ENCODE peak calls at places on chromosomes 11 and 22, in nine cellular contexts. F is left ventricle myocardium inferior; V is activated B cell treated with CpG ODN at 0.5 μM for 24 hours; Q is heart right ventricle; W is neural progenitor cell; D is CD4-positive, alpha-beta T cell; Y is right atrium auricular region; B is lung; J is cardiac fibroblast. S is an unnamed sample.

GRCh38 chr11:37115963-37116362 is 517.9 kb upstream of the RAG2 start:
- DNase-seq in Q (no peak), W (no peak), V (no peak), J (no peak), D (no peak), F (no peak), Y (no peak), B (no peak), S (no peak)

GRCh38 chr11:119134389-119134978 is 13.1 kb downstream of the HINFP start:
- DNase-seq in J (no peak), V (no peak), W (peak), D (no peak), F (no peak), B (no peak), Q (no peak), Y (no peak), S (no peak)

GRCh38 chr11:130179396-130180306 is 20.1 kb downstream of the ST14 start:
- DNase-seq in F (no peak), W (no peak), D (no peak), Y (no peak), B (peak), J (no peak), V (no peak), Q (peak), S (no peak)

GRCh38 chr11:61118406-61118805 is 16.1 kb downstream of the CD5 start:
- DNase-seq in W (no peak), V (no peak), Q (no peak), J (no peak), Y (no peak), D (no peak), B (no peak), F (no peak), S (no peak)

GRCh38 chr11:124935548-124936514 is at the start of gene HEPACAM:
- DNase-seq in D (no peak), J (no peak), F (no peak), Q (no peak), B (no peak), Y (no peak), W (no peak), V (no peak), S (no peak)

GRCh38 chr22:31489632-31490495 is at the start of gene EIF4ENIF1:
- DNase-seq in D (peak), Y (peak), F (peak), Q (peak), B (peak), V (peak), J (peak), W (peak), S (peak)

GRCh38 chr11:67252831-67253239 is 13.4 kb upstream of the GRK2 start:
- DNase-seq in Y (no peak), F (no peak), D (no peak), Q (peak), V (no peak), J (peak), W (peak), B (no peak), S (no peak)

GRCh38 chr11:75450826-75451783 is 18.1 kb upstream of the KLHL35 start:
- DNase-seq in Q (no peak), W (peak), J (no peak), D (no peak), Y (no peak), F (no peak), B (no peak), V (no peak), S (no peak)

GRCh38 chr22:31347251-31348008 is 1.3 kb upstream of the PATZ1 start:
- DNase-seq in J (peak), Q (peak), B (peak), F (peak), D (peak), V (peak), W (peak), Y (no peak), S (peak)

GRCh38 chr11:84316866-84317560 is 1030.8 kb upstream of the CCDC90B start:
- DNase-seq in J (peak), W (peak), F (no peak), V (no peak), D (no peak), B (no peak), Q (no peak), Y (no peak), S (no peak)

GRCh38 chr11:107563702-107564101 is 1.8 kb downstream of the ALKBH8 start:
- DNase-seq in F (no peak), Y (no peak), B (no peak), V (no peak), W (peak), D (no peak), Q (peak), J (peak), S (no peak)

GRCh38 chr22:40729284-40729683 is 50.0 kb downstream of the MCHR1 start:
- DNase-seq in Y (no peak), V (no peak), J (no peak), F (no peak), Q (no peak), D (no peak), W (no peak), B (no peak), S (no peak)

GRCh38 chr11:69480547-69481392 is 693 bp upstream of the LINC01488 start:
- DNase-seq in B (no peak), Y (no peak), W (no peak), V (no peak), J (peak), F (peak), D (no peak), Q (peak), S (no peak)

GRCh38 chr11:134040386-134041297 is 28.2 kb upstream of the JAM3 start:
- DNase-seq in W (no peak), J (peak), Y (no peak), V (no peak), Q (no peak), D (no peak), F (no peak), B (no peak), S (no peak)

GRCh38 chr11:44312876-44313275 is 2.9 kb upstream of the ALX4 start:
- DNase-seq in D (no peak), V (no peak), F (no peak), Y (no peak), W (no peak), J (no peak), Q (no peak), B (no peak), S (no peak)

GRCh38 chr11:132632641-132633124 is 899.6 kb downstream of the OPCML start:
- DNase-seq in Y (no peak), B (no peak), W (no peak), Q (peak), J (peak), F (no peak), D (no peak), V (no peak), S (no peak)

GRCh38 chr11:107018274-107018901 is at the start of gene GUCY1A2:
- DNase-seq in J (peak), D (no peak), Q (peak), W (peak), V (no peak), F (peak), Y (no peak), B (no peak), S (no peak)

GRCh38 chr11:15671216-15671615 is 556.5 kb downstream of the INSC start:
- DNase-seq in B (peak), D (no peak), Q (no peak), V (no peak), W (no peak), J (no peak), F (no peak), Y (no peak), S (peak)

GRCh38 chr11:109641549-109641948 is 219.6 kb downstream of the C11orf87 start:
- DNase-seq in J (peak), V (no peak), Y (no peak), D (no peak), Q (peak), B (no peak), W (peak), F (no peak), S (no peak)

GRCh38 chr22:30183861-30184278 is 62.7 kb downstream of the LIF start:
- DNase-seq in W (no peak), D (no peak), J (peak), V (no peak), Y (no peak), Q (no peak), B (no peak), F (no peak), S (no peak)

GRCh38 chr11:61860054-61860903 is 31.1 kb downstream of the FADS3 start:
- DNase-seq in Y (peak), J (peak), V (no peak), W (no peak), Q (peak), B (no peak), D (no peak), F (peak), S (no peak)

GRCh38 chr11:133865466-133865865 is 20.2 kb upstream of the SPATA19 start:
- DNase-seq in F (no peak), V (no peak), J (no peak), Q (no peak), W (no peak), B (no peak), D (no peak), Y (no peak), S (no peak)

GRCh38 chr11:1762537-1763302 is 1.0 kb downstream of the CTSD start:
- DNase-seq in Y (peak), J (peak), W (no peak), Q (no peak), F (peak), B (peak), D (no peak), V (no peak), S (no peak)

GRCh38 chr11:17547051-17547577 is at the start of gene OTOG:
- DNase-seq in F (no peak), Q (no peak), W (peak), D (no peak), J (peak), B (no peak), V (no peak), Y (no peak), S (no peak)

GRCh38 chr11:43035011-43035564 is 276.7 kb upstream of the API5 start:
- DNase-seq in Y (no peak), D (no peak), F (no peak), Q (no peak), V (no peak), W (no peak), J (no peak), B (no peak), S (no peak)

GRCh38 chr11:73717136-73717535 is 43.7 kb downstream of the RAB6A start:
- DNase-seq in F (no peak), Y (no peak), D (no peak), Q (no peak), B (no peak), W (no peak), J (no peak), V (no peak), S (no peak)

GRCh38 chr22:48607901-48608650 is 1219.6 kb downstream of the BRD1 start:
- DNase-seq in Y (no peak), J (no peak), D (no peak), V (no peak), Q (no peak), F (no peak), W (no peak), B (no peak), S (no peak)

GRCh38 chr11:1341928-1342524 is 32.6 kb upstream of the TOLLIP start:
- DNase-seq in V (no peak), F (no peak), Q (peak), W (no peak), B (no peak), J (peak), Y (no peak), D (no peak), S (peak)

GRCh38 chr11:61657566-61657965 is 22.6 kb upstream of the DAGLA start:
- DNase-seq in V (no peak), D (no peak), W (no peak), J (no peak), Y (no peak), Q (no peak), B (no peak), F (no peak), S (no peak)

GRCh38 chr11:122398167-122398566 is 257.4 kb upstream of the UBASH3B start:
- DNase-seq in W (no peak), V (no peak), Q (no peak), F (no peak), J (peak), B (no peak), Y (no peak), D (no peak), S (no peak)

GRCh38 chr11:11701070-11701469 is 79.3 kb upstream of the GALNT18 start:
- DNase-seq in V (no peak), F (no peak), Q (peak), J (no peak), D (no peak), Y (no peak), B (no peak), W (no peak), S (no peak)

GRCh38 chr11:45333023-45333422 is 46.9 kb upstream of the SYT13 start:
- DNase-seq in B (no peak), D (no peak), J (peak), Y (no peak), W (no peak), V (no peak), Q (peak), F (no peak), S (no peak)

GRCh38 chr11:7143908-7144307 is 55.1 kb downstream of the RBMXL2 start:
- DNase-seq in Q (no peak), V (no peak), W (peak), F (no peak), J (peak), B (no peak), D (no peak), Y (no peak), S (no peak)
- TF ChIP-seq CTCF in Q (peak), V (no peak), W (peak), F (peak), J (peak), B (no peak), D (no peak), Y (peak), S (no peak)

GRCh38 chr11:2893021-2893528 is 7.5 kb upstream of the CDKN1C start:
- DNase-seq in V (no peak), W (no peak), B (no peak), Q (no peak), J (no peak), Y (no peak), F (no peak), D (no peak), S (no peak)
- TF ChIP-seq CTCF in V (no peak), W (no peak), B (no peak), Q (no peak), J (no peak), Y (no peak), F (no peak), D (no peak), S (no peak)

DNA sequence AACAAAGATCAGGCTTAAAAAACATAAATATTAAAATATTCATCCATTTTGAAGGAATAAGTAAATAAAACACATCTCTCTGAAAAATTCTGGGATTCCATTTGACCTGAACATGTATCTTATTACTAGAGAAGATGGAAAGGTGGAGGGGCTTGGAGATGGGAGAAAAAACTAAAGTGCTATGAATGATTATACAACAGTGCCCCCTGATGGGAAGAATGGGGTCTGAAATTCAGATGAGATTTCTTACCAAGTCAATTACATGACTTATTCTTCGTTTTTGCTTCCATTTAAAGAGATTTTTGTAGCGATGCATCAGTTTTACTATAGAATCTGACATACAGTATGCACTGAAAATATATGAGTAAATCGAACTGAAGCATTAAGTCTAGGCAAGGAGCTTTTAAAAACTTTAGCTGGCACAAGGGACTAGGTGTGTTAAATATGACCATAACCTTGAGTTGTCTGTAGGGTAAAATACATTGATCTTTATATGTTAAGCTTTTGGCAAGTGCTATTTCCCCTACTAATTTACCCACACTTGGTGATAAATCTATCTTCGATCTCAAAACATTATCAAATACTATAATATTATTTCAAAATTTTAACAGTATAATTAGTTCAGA is 718.8 kb downstream of the CNTN5 start:
- DNase-seq in B (no peak), J (peak), W (peak), Q (no peak), V (no peak), D (no peak), Y (no peak), F (no peak), S (no peak)
- TF ChIP-seq CTCF in B (no peak), J (peak), W (peak), Q (peak), V (no peak), D (no peak), Y (peak), F (peak), S (no peak)

DNA sequence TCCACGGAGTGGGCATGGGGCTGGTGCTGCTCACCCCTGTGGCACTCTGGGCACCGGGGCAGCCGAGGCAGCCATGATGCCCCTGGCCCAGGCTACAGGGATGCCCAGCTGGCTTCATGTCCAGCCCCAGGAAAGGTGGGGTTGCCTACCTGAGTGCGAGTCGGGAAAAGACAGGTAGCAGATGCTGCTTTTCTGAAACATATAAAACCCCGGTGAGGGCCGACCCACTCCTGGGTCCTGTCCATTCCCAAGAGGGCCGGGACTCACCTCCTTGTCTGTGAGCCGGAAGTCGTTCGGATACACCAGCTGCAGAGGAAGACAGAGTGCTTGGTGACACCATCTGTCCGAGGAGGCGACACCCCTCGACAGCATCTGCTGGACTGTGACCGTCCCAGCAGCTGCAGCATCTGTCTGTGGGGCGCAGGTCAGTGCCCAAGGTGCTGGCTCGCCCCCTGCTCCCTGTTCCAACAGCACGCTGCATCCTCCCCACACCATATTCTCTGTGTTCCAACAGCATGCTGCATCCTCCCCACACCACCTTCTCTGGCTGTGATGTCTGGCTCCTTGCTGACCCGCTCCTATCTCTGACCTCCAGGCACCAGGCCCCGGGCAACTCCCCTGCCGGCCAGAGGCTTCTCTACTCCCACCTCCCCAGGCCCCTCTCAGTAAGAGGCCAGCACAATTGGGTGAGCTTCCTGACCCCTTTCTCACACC is 8.0 kb downstream of the DENND6B start:
- DNase-seq in Y (no peak), F (no peak), B (no peak), J (no peak), V (no peak), W (no peak), D (no peak), Q (no peak), S (no peak)
- TF ChIP-seq CTCF in Y (no peak), F (no peak), B (no peak), J (no peak), V (no peak), W (no peak), D (no peak), Q (no peak), S (no peak)

GRCh38 chr11:63997104-63997700 is 11.0 kb downstream of the OTUB1 start:
- DNase-seq in J (no peak), D (no peak), Q (no peak), W (no peak), V (no peak), F (no peak), Y (no peak), B (no peak), S (no peak)

GRCh38 chr11:63996512-63996911 is 10.3 kb downstream of the OTUB1 start:
- DNase-seq in J (no peak), W (no peak), B (no peak), Y (no peak), V (no peak), Q (no peak), D (no peak), F (no peak), S (no peak)

GRCh38 chr11:63991558-63991957 is 5.3 kb downstream of the OTUB1 start:
- DNase-seq in V (no peak), D (no peak), W (no peak), J (no peak), Q (no peak), B (no peak), Y (no peak), F (no peak), S (no peak)

GRCh38 chr11:63993983-63994382 is 7.7 kb downstream of the OTUB1 start:
- DNase-seq in Q (no peak), B (no peak), D (no peak), F (no peak), W (no peak), Y (no peak), V (no peak), J (no peak), S (no peak)

GRCh38 chr11:63993100-63993499 is 6.9 kb downstream of the OTUB1 start:
- DNase-seq in Q (no peak), D (no peak), J (no peak), V (no peak), W (no peak), B (no peak), F (no peak), Y (no peak), S (no peak)
- TF ChIP-seq CTCF in Q (no peak), D (no peak), J (no peak), V (no peak), W (no peak), B (no peak), F (no peak), Y (no peak), S (no peak)

S was measured in ascending aorta.